ENCODE peak calls at places on chromosomes 6 and 20, in nine cellular contexts. One of them, this sample, is unnamed.

GRCh38 chr6:12258591-12258990 is 31.6 kb upstream of the EDN1 start:
- DNase-seq in RCC 7860: no peak
- DNase-seq in activated T-cell treated with anti-CD3 and anti-CD28 coated beads, Interleukin-2, amount 50 U/mL, for 4 hours: no peak
- DNase-seq in midbrain: no peak
- DNase-seq in hippocampal formation: no peak
- DNase-seq in AG09309: no peak
- DNase-seq in heart left ventricle: no peak
- DNase-seq in iPS DF 6.9: no peak
- DNase-seq in A549: no peak
- DNase-seq in this sample: no peak

GRCh38 chr20:364905-365794 is 15.4 kb upstream of the TRIB3 start:
- DNase-seq in RCC 7860: peak
- DNase-seq in activated T-cell treated with anti-CD3 and anti-CD28 coated beads, Interleukin-2, amount 50 U/mL, for 4 hours: no peak
- DNase-seq in midbrain: no peak
- DNase-seq in hippocampal formation: no peak
- DNase-seq in AG09309: no peak
- DNase-seq in heart left ventricle: no peak
- DNase-seq in iPS DF 6.9: no peak
- DNase-seq in A549: peak
- DNase-seq in this sample: peak

GRCh38 chr20:34062651-34063482 is 49.2 kb downstream of the EIF2S2 start:
- DNase-seq in RCC 7860: no peak
- DNase-seq in activated T-cell treated with anti-CD3 and anti-CD28 coated beads, Interleukin-2, amount 50 U/mL, for 4 hours: no peak
- DNase-seq in midbrain: no peak
- DNase-seq in hippocampal formation: no peak
- DNase-seq in AG09309: no peak
- DNase-seq in heart left ventricle: no peak
- DNase-seq in iPS DF 6.9: no peak
- DNase-seq in A549: no peak
- DNase-seq in this sample: no peak

GRCh38 chr20:64108731-64109389 is 1.5 kb upstream of the NPBWR2 start:
- DNase-seq in RCC 7860: no peak
- DNase-seq in activated T-cell treated with anti-CD3 and anti-CD28 coated beads, Interleukin-2, amount 50 U/mL, for 4 hours: peak
- DNase-seq in midbrain: no peak
- DNase-seq in hippocampal formation: no peak
- DNase-seq in AG09309: no peak
- DNase-seq in heart left ventricle: peak
- DNase-seq in iPS DF 6.9: no peak
- DNase-seq in A549: no peak
- DNase-seq in this sample: no peak

GRCh38 chr6:144362042-144363018 is 77.2 kb downstream of the UTRN start:
- DNase-seq in RCC 7860: no peak
- DNase-seq in activated T-cell treated with anti-CD3 and anti-CD28 coated beads, Interleukin-2, amount 50 U/mL, for 4 hours: no peak
- DNase-seq in midbrain: no peak
- DNase-seq in hippocampal formation: no peak
- DNase-seq in AG09309: no peak
- DNase-seq in heart left ventricle: no peak
- DNase-seq in iPS DF 6.9: no peak
- DNase-seq in A549: peak
- DNase-seq in this sample: peak

GRCh38 chr20:23299673-23300050 is 50.9 kb upstream of the NXT1 start:
- DNase-seq in RCC 7860: no peak
- DNase-seq in activated T-cell treated with anti-CD3 and anti-CD28 coated beads, Interleukin-2, amount 50 U/mL, for 4 hours: no peak
- DNase-seq in midbrain: no peak
- DNase-seq in hippocampal formation: no peak
- DNase-seq in AG09309: no peak
- DNase-seq in heart left ventricle: no peak
- DNase-seq in iPS DF 6.9: no peak
- DNase-seq in A549: no peak
- DNase-seq in this sample: no peak

GRCh38 chr6:113632220-113632864 is 224.8 kb upstream of the MARCKS start:
- DNase-seq in RCC 7860: peak
- DNase-seq in activated T-cell treated with anti-CD3 and anti-CD28 coated beads, Interleukin-2, amount 50 U/mL, for 4 hours: peak
- DNase-seq in midbrain: no peak
- DNase-seq in hippocampal formation: no peak
- DNase-seq in AG09309: peak
- DNase-seq in heart left ventricle: no peak
- DNase-seq in iPS DF 6.9: no peak
- DNase-seq in A549: peak
- DNase-seq in this sample: peak

GRCh38 chr6:87875781-87876180 is 171.9 kb upstream of the SPACA1 start:
- DNase-seq in RCC 7860: no peak
- DNase-seq in activated T-cell treated with anti-CD3 and anti-CD28 coated beads, Interleukin-2, amount 50 U/mL, for 4 hours: no peak
- DNase-seq in midbrain: no peak
- DNase-seq in hippocampal formation: no peak
- DNase-seq in AG09309: no peak
- DNase-seq in heart left ventricle: no peak
- DNase-seq in iPS DF 6.9: no peak
- DNase-seq in A549: no peak
- DNase-seq in this sample: peak

GRCh38 chr6:41036601-41037000 is 2.4 kb downstream of the UNC5CL start:
- DNase-seq in RCC 7860: no peak
- DNase-seq in activated T-cell treated with anti-CD3 and anti-CD28 coated beads, Interleukin-2, amount 50 U/mL, for 4 hours: no peak
- DNase-seq in midbrain: no peak
- DNase-seq in hippocampal formation: no peak
- DNase-seq in AG09309: no peak
- DNase-seq in heart left ventricle: no peak
- DNase-seq in iPS DF 6.9: no peak
- DNase-seq in A549: no peak
- DNase-seq in this sample: no peak

GRCh38 chr6:133093957-133094356 is 147.2 kb upstream of the EYA4 start:
- DNase-seq in RCC 7860: no peak
- DNase-seq in activated T-cell treated with anti-CD3 and anti-CD28 coated beads, Interleukin-2, amount 50 U/mL, for 4 hours: no peak
- DNase-seq in midbrain: peak
- DNase-seq in hippocampal formation: no peak
- DNase-seq in AG09309: no peak
- DNase-seq in heart left ventricle: no peak
- DNase-seq in iPS DF 6.9: no peak
- DNase-seq in A549: no peak
- DNase-seq in this sample: no peak

GRCh38 chr20:63471719-63472158 is 716 bp downstream of the KCNQ2 start:
- DNase-seq in RCC 7860: no peak
- DNase-seq in activated T-cell treated with anti-CD3 and anti-CD28 coated beads, Interleukin-2, amount 50 U/mL, for 4 hours: no peak
- DNase-seq in midbrain: no peak
- DNase-seq in hippocampal formation: no peak
- DNase-seq in AG09309: no peak
- DNase-seq in heart left ventricle: no peak
- DNase-seq in iPS DF 6.9: no peak
- DNase-seq in A549: no peak
- DNase-seq in this sample: no peak

GRCh38 chr6:36997811-36998722 is 7.4 kb upstream of the FGD2 start:
- DNase-seq in RCC 7860: no peak
- DNase-seq in activated T-cell treated with anti-CD3 and anti-CD28 coated beads, Interleukin-2, amount 50 U/mL, for 4 hours: no peak
- DNase-seq in midbrain: peak
- DNase-seq in hippocampal formation: peak
- DNase-seq in AG09309: no peak
- DNase-seq in heart left ventricle: peak
- DNase-seq in iPS DF 6.9: no peak
- DNase-seq in A549: no peak
- DNase-seq in this sample: peak

GRCh38 chr20:63023836-63024571 is 17.2 kb upstream of the BHLHE23 start:
- DNase-seq in RCC 7860: no peak
- DNase-seq in activated T-cell treated with anti-CD3 and anti-CD28 coated beads, Interleukin-2, amount 50 U/mL, for 4 hours: no peak
- DNase-seq in midbrain: no peak
- DNase-seq in hippocampal formation: no peak
- DNase-seq in AG09309: no peak
- DNase-seq in heart left ventricle: no peak
- DNase-seq in iPS DF 6.9: no peak
- DNase-seq in A549: no peak
- DNase-seq in this sample: no peak

GRCh38 chr6:26029857-26030653 is 57.2 kb upstream of the HFE start:
- DNase-seq in RCC 7860: peak
- DNase-seq in activated T-cell treated with anti-CD3 and anti-CD28 coated beads, Interleukin-2, amount 50 U/mL, for 4 hours: no peak
- DNase-seq in midbrain: no peak
- DNase-seq in hippocampal formation: no peak
- DNase-seq in AG09309: no peak
- DNase-seq in heart left ventricle: no peak
- DNase-seq in iPS DF 6.9: no peak
- DNase-seq in A549: no peak
- DNase-seq in this sample: no peak

GRCh38 chr20:10498196-10498595 is 63.1 kb downstream of the SLX4IP start:
- DNase-seq in RCC 7860: no peak
- DNase-seq in activated T-cell treated with anti-CD3 and anti-CD28 coated beads, Interleukin-2, amount 50 U/mL, for 4 hours: no peak
- DNase-seq in midbrain: no peak
- DNase-seq in hippocampal formation: no peak
- DNase-seq in AG09309: no peak
- DNase-seq in heart left ventricle: no peak
- DNase-seq in iPS DF 6.9: no peak
- DNase-seq in A549: no peak
- DNase-seq in this sample: no peak

GRCh38 chr20:18403269-18403668 is 63.6 kb downstream of the DZANK1 start:
- DNase-seq in RCC 7860: no peak
- DNase-seq in activated T-cell treated with anti-CD3 and anti-CD28 coated beads, Interleukin-2, amount 50 U/mL, for 4 hours: no peak
- DNase-seq in midbrain: no peak
- DNase-seq in hippocampal formation: no peak
- DNase-seq in AG09309: no peak
- DNase-seq in heart left ventricle: no peak
- DNase-seq in iPS DF 6.9: no peak
- DNase-seq in A549: no peak
- DNase-seq in this sample: no peak

This sample was measured in adrenal gland.